ENCODE peak calls at places on chromosomes 11 and 22, in five cellular contexts. L is psoas muscle, J is heart left ventricle, X is IMR-90, B is GM23248. Z is an unnamed sample. For H3K4me1, the result is how much of the 10 kb centered on the place peaks cover.

GRCh38 chr11:101993172-101993571 is 54.1 kb upstream of the CFAP300 start:
- DNase-seq in B (no peak), L (no peak), X (no peak), J (no peak), Z (no peak)

GRCh38 chr22:40462195-40462988 is 92.0 kb downstream of the SGSM3 start:
- DNase-seq in J (no peak), L (no peak), B (no peak), X (no peak), Z (no peak)

GRCh38 chr11:111012497-111012896 is 233.0 kb upstream of the POU2AF2 start:
- DNase-seq in X (no peak), B (no peak), L (no peak), J (no peak), Z (no peak)

GRCh38 chr11:131248588-131248987 is 121.8 kb upstream of the NTM start:
- DNase-seq in J (no peak), L (no peak), X (no peak), B (peak), Z (no peak)

GRCh38 chr11:66011785-66012303 is at the start of gene CST6:
- DNase-seq in L (no peak), B (no peak), X (no peak), J (no peak), Z (no peak)

GRCh38 chr22:42754658-42755057 is 34.0 kb upstream of the A4GALT start:
- DNase-seq in J (no peak), B (peak), X (peak), L (no peak), Z (no peak)

GRCh38 chr11:116427903-116428637 is 344.7 kb downstream of the BUD13 start:
- DNase-seq in B (no peak), X (no peak), L (no peak), J (no peak), Z (no peak)

GRCh38 chr11:93719310-93719709 is 22.0 kb downstream of the TAF1D start:
- DNase-seq in B (no peak), L (no peak), J (no peak), X (no peak), Z (no peak)

GRCh38 chr11:68381716-68382115 is 69.3 kb downstream of the LRP5 start:
- DNase-seq in J (peak), X (no peak), L (peak), B (no peak), Z (no peak)

GRCh38 chr11:45100338-45100737 is 46.1 kb upstream of the PRDM11 start:
- DNase-seq in B (peak), J (no peak), X (peak), L (no peak), Z (no peak)

GRCh38 chr22:41777749-41778395 is 22.6 kb upstream of the CCDC134 start:
- DNase-seq in L (no peak), J (no peak), B (peak), X (no peak), Z (no peak)

GRCh38 chr22:25495286-25495685 is 69.2 kb upstream of the GRK3 start:
- DNase-seq in L (no peak), J (no peak), B (no peak), X (peak), Z (no peak)

GRCh38 chr11:63834532-63835155 is 4.3 kb upstream of the MARK2 start:
- DNase-seq in L (peak), J (no peak), B (no peak), X (no peak), Z (no peak)

GRCh38 chr11:63831326-63831725 is 7.6 kb upstream of the MARK2 start:
- DNase-seq in X (no peak), J (no peak), B (no peak), L (no peak), Z (no peak)

GRCh38 chr11:63832336-63832735 is 6.6 kb upstream of the MARK2 start:
- DNase-seq in X (no peak), L (no peak), J (no peak), B (no peak), Z (peak)

GRCh38 chr11:63835156-63835540 is 3.8 kb upstream of the MARK2 start:
- DNase-seq in L (peak), J (no peak), B (no peak), X (no peak), Z (no peak)

DNA sequence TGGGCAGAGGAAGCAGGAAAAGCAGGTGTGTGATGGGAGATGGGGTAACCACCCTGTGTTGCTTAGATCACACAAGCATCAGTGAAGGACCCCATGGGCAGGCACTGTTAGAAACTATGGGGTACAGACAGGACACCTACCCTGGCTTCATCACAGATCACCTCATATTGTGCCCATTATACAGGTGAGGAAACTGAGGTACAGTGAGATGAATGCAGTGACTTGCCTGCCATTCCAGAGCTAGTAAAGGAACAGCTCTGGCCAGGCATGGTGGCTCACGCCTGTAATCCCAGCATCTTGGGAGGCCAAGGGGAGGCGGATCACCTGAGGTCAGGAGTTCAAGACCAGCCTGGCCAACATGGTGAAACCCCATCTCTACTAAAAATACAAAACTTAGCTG is 5.9 kb upstream of the MARK2 start:
- DNase-seq in L (no peak), J (no peak), B (no peak), X (no peak), Z (no peak)
- H3K4me1 ChIP-seq in L (under half), J (under half), B (under half), X (under half), Z (under half)

GRCh38 chr11:20155683-20156279 is 4.5 kb downstream of the DBX1 start:
- DNase-seq in J (no peak), B (no peak), L (no peak), X (no peak), Z (no peak)

GRCh38 chr11:20158597-20159257 is 1.5 kb downstream of the DBX1 start:
- DNase-seq in L (peak), B (peak), J (peak), X (peak), Z (no peak)

GRCh38 chr11:20156280-20156875 is 3.9 kb downstream of the DBX1 start:
- DNase-seq in B (no peak), L (no peak), X (no peak), J (no peak), Z (no peak)

GRCh38 chr11:20157768-20158167 is 2.5 kb downstream of the DBX1 start:
- DNase-seq in B (no peak), J (no peak), L (no peak), X (no peak), Z (no peak)

GRCh38 chr11:20156876-20157613 is 3.2 kb downstream of the DBX1 start:
- DNase-seq in B (no peak), X (no peak), J (peak), L (peak), Z (peak)
- H3K4me1 ChIP-seq in B (under half), X (under half), J (under half), L (under half), Z (under half)

DNA sequence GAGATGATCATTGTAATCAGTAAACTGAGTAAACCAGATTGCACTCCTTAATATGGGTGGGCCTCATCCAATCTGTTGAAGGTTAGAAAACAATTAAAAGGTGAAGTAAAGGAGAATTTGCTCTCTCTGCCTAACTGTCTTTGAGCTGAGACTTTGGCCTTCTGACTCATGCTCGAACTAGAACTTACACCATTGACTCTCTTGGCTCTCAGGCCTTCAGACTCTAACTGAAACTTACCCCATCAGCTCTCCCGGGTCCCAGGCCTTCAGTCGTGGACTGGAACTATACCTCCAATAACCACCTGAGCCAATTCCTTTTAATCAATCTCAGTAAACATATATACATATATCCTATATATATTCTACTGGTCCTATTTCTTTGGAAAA is 34.0 kb downstream of the LGR4 start:
- DNase-seq in B (no peak), L (no peak), J (no peak), X (no peak), Z (no peak)
- H3K4me1 ChIP-seq in B (under half), L (under half), J (under half), X (under half), Z (under half)

GRCh38 chr22:19064354-19065054 is 57.7 kb downstream of the DGCR2 start:
- DNase-seq in J (no peak), B (no peak), X (no peak), L (no peak), Z (no peak)

GRCh38 chr22:19065298-19065859 is 56.8 kb downstream of the DGCR2 start:
- DNase-seq in B (no peak), J (no peak), L (no peak), X (no peak), Z (no peak)

GRCh38 chr22:19062909-19063308 is 59.3 kb downstream of the DGCR2 start:
- DNase-seq in L (no peak), X (no peak), J (no peak), B (no peak), Z (no peak)

GRCh38 chr22:19062139-19062789 is 59.9 kb downstream of the DGCR2 start:
- DNase-seq in B (no peak), J (no peak), L (peak), X (peak), Z (no peak)

DNA sequence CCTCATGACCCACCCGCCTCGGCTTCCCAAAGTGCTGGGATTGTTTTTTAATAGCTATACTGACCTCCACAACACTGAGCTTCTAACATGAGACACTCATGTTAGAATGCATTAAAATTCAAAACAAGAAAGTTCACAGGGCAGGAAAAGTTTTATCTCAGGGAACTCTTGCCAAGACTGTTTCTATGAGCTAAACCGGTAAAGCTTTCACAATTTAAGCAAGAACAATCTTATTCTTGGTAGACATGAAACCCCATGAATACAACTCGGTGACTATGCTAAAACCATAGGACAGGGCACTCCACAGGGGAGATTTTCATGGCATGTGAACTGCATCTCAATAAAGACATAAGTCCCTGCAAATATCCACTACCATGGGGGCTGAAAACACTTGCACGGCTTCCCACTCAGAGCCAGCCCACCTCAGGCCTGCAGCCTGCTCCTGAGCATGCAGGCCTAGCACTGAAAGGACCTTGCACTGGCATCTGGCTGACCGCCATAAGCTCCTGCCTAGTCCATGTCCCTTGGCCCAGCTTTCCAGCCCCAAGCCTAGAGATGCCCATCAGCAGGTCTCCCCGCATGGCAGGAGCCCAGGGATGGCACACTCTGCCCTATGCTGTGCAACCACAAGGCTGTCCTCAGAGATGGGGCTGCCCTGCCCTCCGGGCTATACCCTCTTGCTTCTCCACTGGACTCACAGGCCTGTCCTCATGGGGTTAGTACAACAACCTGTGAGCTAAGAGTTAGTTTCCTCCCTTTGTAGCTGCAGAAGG is 58.4 kb downstream of the DGCR2 start:
- DNase-seq in B (no peak), L (no peak), J (peak), X (no peak), Z (no peak)
- H3K4me1 ChIP-seq in B (under half), L (under half), J (under half), X (under half), Z (under half)

GRCh38 chr22:18068381-18068988 is 9.3 kb upstream of the PEX26 start:
- DNase-seq in J (no peak), B (peak), X (peak), L (no peak), Z (no peak)

GRCh38 chr22:18065256-18065655 is 12.5 kb upstream of the PEX26 start:
- DNase-seq in L (no peak), B (no peak), J (no peak), X (no peak), Z (no peak)

GRCh38 chr22:18067548-18068341 is 10.0 kb upstream of the PEX26 start:
- DNase-seq in J (no peak), L (no peak), X (no peak), B (peak), Z (no peak)

GRCh38 chr22:18066181-18066859 is 11.5 kb upstream of the PEX26 start:
- DNase-seq in B (no peak), J (no peak), L (no peak), X (no peak), Z (no peak)

GRCh38 chr22:18067121-18067520 is 10.7 kb upstream of the PEX26 start:
- DNase-seq in B (no peak), L (no peak), X (no peak), J (no peak), Z (no peak)
- H3K4me1 ChIP-seq in B (under half), L (under half), X (under half), J (under half), Z (under half)

DNA sequence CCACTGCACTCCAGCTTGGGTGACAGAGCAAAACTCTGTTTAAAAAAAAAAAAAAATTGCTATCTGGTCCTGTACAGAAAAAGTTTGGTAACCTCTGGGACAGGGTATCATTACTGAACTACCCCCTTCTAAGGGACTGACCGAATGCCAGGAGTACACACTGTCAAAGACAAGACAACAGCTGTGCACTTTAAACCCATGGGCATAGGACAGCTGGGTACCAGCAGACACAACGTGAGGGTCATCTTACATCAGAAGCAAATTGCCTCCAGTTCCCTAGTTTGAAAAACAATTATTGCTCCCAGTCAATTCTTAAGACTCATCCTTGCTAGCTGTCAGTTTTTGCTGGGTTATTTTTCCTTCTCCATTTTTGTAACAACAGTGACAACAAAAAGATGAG is 17.8 kb downstream of the CD59 start:
- DNase-seq in L (no peak), X (no peak), B (no peak), J (no peak), Z (no peak)
- H3K4me1 ChIP-seq in L (half or more), X (under half), B (half or more), J (under half), Z (under half)

GRCh38 chr11:34354782-34355181 is 3.0 kb downstream of the ABTB2 start:
- DNase-seq in J (no peak), B (peak), X (peak), L (no peak), Z (no peak)
- H3K4me1 ChIP-seq in J (under half), B (under half), X (under half), L (under half), Z (under half)

GRCh38 chr11:10308208-10308954 is 3.5 kb downstream of the ADM start:
- DNase-seq in B (peak), X (peak), J (no peak), L (no peak), Z (peak)

GRCh38 chr11:10307022-10307410 is 2.1 kb downstream of the ADM start:
- DNase-seq in X (no peak), B (no peak), L (no peak), J (no peak), Z (no peak)

GRCh38 chr11:10309163-10310093 is 4.6 kb downstream of the ADM start:
- DNase-seq in J (peak), B (peak), L (peak), X (peak), Z (peak)

GRCh38 chr11:10305964-10306918 is 1.4 kb downstream of the ADM start:
- DNase-seq in J (peak), B (peak), L (peak), X (peak), Z (peak)

GRCh38 chr11:10307411-10308207 is 2.7 kb downstream of the ADM start:
- DNase-seq in X (peak), J (peak), L (peak), B (peak), Z (peak)
- H3K4me1 ChIP-seq in X (under half), J (half or more), L (under half), B (under half), Z (under half)

DNA sequence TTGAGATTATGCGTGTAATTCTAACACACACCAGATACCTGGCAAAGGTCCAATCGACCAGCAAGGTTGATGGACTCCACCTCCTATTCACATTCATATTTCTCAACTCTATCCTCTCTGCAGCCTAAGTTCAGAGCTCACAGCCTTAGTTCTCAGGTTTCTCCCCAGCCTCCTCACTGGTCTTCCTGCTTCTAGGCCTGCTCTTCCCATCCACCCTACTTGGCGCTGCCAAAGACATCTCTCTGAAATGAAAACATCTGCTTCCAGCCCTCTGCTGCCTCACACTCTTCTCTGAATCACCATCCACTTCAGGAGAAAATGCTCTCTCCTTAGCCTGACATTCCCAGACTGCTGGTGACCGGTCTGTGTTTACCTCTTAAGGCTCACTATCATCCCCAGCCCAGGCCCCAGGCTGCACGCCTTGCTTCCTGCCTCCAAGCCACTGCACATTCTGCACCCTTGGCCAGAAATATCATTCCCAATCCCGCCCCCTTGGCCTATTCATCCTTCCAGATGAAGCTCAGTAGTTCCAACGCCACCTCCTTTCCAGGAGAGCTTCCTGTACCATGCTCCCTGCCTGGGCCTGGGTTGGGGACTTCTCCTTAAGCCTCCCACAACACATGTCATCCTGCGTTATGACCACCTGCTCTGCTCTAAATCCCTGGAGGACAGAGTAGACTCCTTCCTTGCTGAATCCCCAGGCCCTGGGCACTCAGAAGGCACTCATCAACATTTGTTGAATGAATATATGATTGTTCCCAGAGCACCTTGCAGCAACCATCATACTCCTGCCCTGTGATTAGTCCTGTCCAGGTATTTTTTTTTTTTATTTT is 3.5 kb downstream of the ARRB1 start:
- DNase-seq in X (peak), J (no peak), B (peak), L (no peak), Z (no peak)
- H3K4me1 ChIP-seq in X (under half), J (half or more), B (under half), L (under half), Z (under half)